ENCODE peak calls at places on chromosomes 7 and 10, in eight cellular contexts. K, C, S, Y, E, F, D and I are unnamed samples.
A peak's percentile ranks its signal among the peaks of the same experiment; 100 is the strongest.

GRCh38 chr10:69499726-69500689 is 48.7 kb downstream of the TSPAN15 start:
- DNase-seq in E (no peak), K (no peak), F (no peak), S (no peak), D (no peak), C (no peak), Y (no peak), I (no peak)

GRCh38 chr7:109073543-109073942 is 503.9 kb downstream of the DNAJB9 start:
- DNase-seq in C (no peak), K (no peak), D (no peak), E (no peak), Y (no peak), S (no peak), F (no peak), I (no peak)

GRCh38 chr10:74150151-74151056 is at the start of gene AP3M1:
- DNase-seq in K (no peak), S (peak; percentile 94), E (peak; percentile 97), F (peak; percentile 90), C (no peak), Y (peak; percentile 89), D (peak; percentile 83), I (peak; percentile 94)

GRCh38 chr10:47260505-47261111 is 39.4 kb upstream of the GDF10 start:
- DNase-seq in F (no peak), D (peak; percentile 66), S (no peak), E (no peak), K (no peak), C (no peak), Y (no peak), I (peak; percentile 20)

GRCh38 chr10:18334116-18334867 is 194.1 kb downstream of the CACNB2 start:
- DNase-seq in Y (no peak), K (no peak), F (no peak), C (no peak), D (no peak), S (no peak), E (peak; percentile 17), I (peak; percentile 4)

GRCh38 chr10:4195214-4195613 is 410.2 kb upstream of the KLF6 start:
- DNase-seq in C (peak; percentile 33), D (no peak), K (peak; percentile 78), S (no peak), Y (no peak), F (no peak), E (no peak), I (no peak)

GRCh38 chr10:127293640-127294039 is 97.2 kb upstream of the INSYN2A start:
- DNase-seq in Y (no peak), F (peak; percentile 32), D (no peak), S (no peak), C (no peak), E (no peak), K (no peak), I (no peak)

GRCh38 chr10:126686732-126687693 is 16.5 kb upstream of the C10orf90 start:
- DNase-seq in K (no peak), S (no peak), D (no peak), C (no peak), F (no peak), E (peak; percentile 9), Y (no peak), I (peak; percentile 53)

GRCh38 chr7:51019231-51019844 is 236.6 kb upstream of the GRB10 start:
- DNase-seq in Y (no peak), K (peak; percentile 89), F (no peak), S (no peak), D (no peak), E (no peak), C (no peak), I (no peak)

GRCh38 chr10:122181055-122181732 is 89.9 kb upstream of the BTBD16 start:
- DNase-seq in F (no peak), S (no peak), C (no peak), D (no peak), Y (no peak), E (no peak), K (peak; percentile 52), I (no peak)

GRCh38 chr7:22659741-22660140 is 67.3 kb upstream of the IL6 start:
- DNase-seq in D (no peak), K (no peak), Y (no peak), F (no peak), S (no peak), E (no peak), C (no peak), I (no peak)

GRCh38 chr10:78802866-78803265 is 265.9 kb upstream of the ZMIZ1 start:
- DNase-seq in F (no peak), K (peak; percentile 99), C (no peak), S (no peak), D (peak; percentile 58), Y (peak; percentile 81), E (no peak), I (peak; percentile 10)

GRCh38 chr10:24207781-24208611 is 942 bp upstream of the KIAA1217 start:
- DNase-seq in E (no peak), C (no peak), D (no peak), S (no peak), F (no peak), Y (peak; percentile 44), K (peak; percentile 72), I (peak; percentile 51)

GRCh38 chr7:341841-342638 is 52.1 kb downstream of the FOXL3 start:
- DNase-seq in K (peak; percentile 66), E (no peak), F (no peak), Y (peak; percentile 80), S (no peak), D (no peak), C (no peak), I (no peak)

GRCh38 chr7:114663502-114663901 is 248.9 kb downstream of the FOXP2 start:
- DNase-seq in F (peak; percentile 43), K (peak; percentile 52), C (peak; percentile 46), S (peak; percentile 1), E (peak; percentile 44), D (no peak), Y (peak; percentile 31), I (peak; percentile 34)

GRCh38 chr10:131730771-131731497 is 169.9 kb upstream of the PPP2R2D start:
- DNase-seq in D (peak; percentile 6), Y (no peak), E (no peak), C (no peak), F (no peak), K (no peak), S (no peak), I (peak; percentile 1)

GRCh38 chr10:28312572-28312971 is 9.7 kb upstream of the MPP7 start:
- DNase-seq in D (no peak), E (no peak), F (no peak), S (no peak), Y (no peak), K (no peak), C (no peak), I (no peak)

GRCh38 chr10:124092270-124093075 is 925 bp downstream of the CHST15 start:
- DNase-seq in F (peak; percentile 93), E (peak; percentile 82), S (peak; percentile 81), K (peak; percentile 30), D (peak; percentile 80), Y (peak; percentile 68), C (no peak), I (peak; percentile 87)
- H2AFZ ChIP-seq in F (peak overlapping the region; percentile 28), E (peak overlapping the region; percentile 94), S (peak overlapping the region; percentile 48), K (no peak overlapping the region), D (no peak overlapping the region), Y (peak overlapping the region; percentile 49), C (no peak overlapping the region), I (peak overlapping the region; percentile 91)

DNA sequence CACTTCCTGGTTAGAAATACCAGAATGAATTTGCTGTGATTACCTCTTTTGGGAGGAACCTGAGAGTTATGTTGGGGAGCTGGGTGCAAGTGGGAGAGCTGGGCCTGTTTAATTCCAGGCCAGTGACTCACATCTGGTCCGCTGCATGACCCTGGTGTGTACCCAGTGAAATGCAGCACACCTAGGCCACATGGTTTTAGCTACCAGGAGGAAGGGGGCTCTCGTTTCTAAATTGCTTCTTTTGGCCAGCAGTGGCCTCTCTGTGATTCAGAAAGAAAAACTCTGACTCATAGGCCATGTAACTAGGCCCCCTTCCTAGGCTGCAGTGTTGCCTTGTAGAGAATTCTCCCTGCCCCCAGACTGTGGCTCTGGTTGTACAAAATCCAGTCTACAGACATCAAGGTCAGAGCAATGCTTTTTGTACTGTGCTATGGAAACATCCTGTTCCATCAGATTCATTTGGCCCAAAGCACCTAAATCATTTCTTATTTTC is 6.7 kb downstream of the AGFG2 start:
- DNase-seq in C (peak; percentile 81), D (peak; percentile 74), F (no peak), S (peak; percentile 50), E (peak; percentile 71), Y (peak; percentile 86), K (peak; percentile 91), I (peak; percentile 27)
- TF ChIP-seq CTCF in C (no peak), D (peak; percentile 42), F (no peak), S (peak; percentile 26), E (no peak), Y (no peak), K (peak; percentile 21), I (no peak)

DNA sequence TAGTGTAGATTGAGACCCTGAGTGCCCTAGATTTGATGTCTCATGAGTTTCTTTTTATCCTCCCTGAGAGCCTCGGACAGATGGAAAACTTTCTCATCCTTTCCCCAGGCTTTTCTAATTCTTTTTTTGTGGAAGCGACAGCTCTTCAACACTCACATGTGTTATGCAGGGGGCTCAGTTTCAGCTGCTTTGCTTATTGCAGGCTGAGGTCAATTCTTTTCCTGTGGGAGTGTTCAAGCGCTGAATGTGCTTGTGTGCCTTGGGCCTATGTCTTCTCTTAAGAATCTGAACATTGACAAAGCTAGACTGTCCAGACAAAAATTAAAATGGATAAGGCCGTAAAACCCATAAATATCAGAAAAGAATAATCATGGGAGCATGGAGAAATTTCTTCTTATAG is 125.2 kb upstream of the STEAP4 start:
- DNase-seq in C (no peak), F (no peak), K (no peak), E (no peak), S (no peak), Y (no peak), D (no peak), I (no peak)
- TF ChIP-seq EZH2phosphoT487 in C (no peak), F (no peak), K (no peak), E (no peak), S (no peak), Y (no peak), D (no peak), I (no peak)

GRCh38 chr10:89338717-89339116 is 10.9 kb downstream of the IFIT3 start:
- DNase-seq in D (no peak), K (no peak), Y (no peak), S (no peak), C (no peak), E (no peak), F (no peak), I (no peak)

GRCh38 chr10:89339860-89340259 is 12.1 kb downstream of the IFIT3 start:
- DNase-seq in D (no peak), C (no peak), E (no peak), S (no peak), Y (no peak), K (no peak), F (no peak), I (no peak)

GRCh38 chr10:89332718-89333281 is 5.0 kb downstream of the IFIT3 start:
- DNase-seq in C (no peak), S (peak; percentile 16), Y (no peak), F (peak; percentile 68), K (no peak), D (no peak), E (no peak), I (no peak)

GRCh38 chr10:89341136-89341535 is 13.3 kb downstream of the IFIT3 start:
- DNase-seq in Y (no peak), E (no peak), D (no peak), F (no peak), S (no peak), K (no peak), C (no peak), I (no peak)

DNA sequence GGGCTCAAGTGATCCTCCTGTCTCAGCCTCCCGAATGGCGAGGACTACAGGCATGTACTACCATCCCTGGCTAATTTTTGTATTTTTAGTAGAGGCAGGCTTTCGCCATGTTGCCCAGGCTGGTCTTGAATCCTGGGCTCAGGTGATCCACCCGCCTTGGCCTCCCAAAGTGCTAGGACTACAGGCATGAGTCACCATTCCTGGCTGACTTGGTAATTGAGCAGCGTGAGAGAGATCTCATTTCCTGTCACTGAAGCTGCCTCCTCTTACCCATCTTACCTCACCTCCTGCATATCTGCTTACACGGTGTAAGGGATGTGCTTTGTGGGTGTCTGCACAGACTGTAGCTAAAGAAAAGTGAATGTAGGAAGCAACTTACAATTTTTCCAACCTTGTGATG is 9.7 kb downstream of the IFIT3 start:
- DNase-seq in E (no peak), K (no peak), F (no peak), S (no peak), Y (no peak), C (peak; percentile 23), D (no peak), I (no peak)
- H2AFZ ChIP-seq in E (no peak overlapping the region), K (no peak overlapping the region), F (no peak overlapping the region), S (no peak overlapping the region), Y (no peak overlapping the region), C (peak overlapping the region; percentile 6), D (no peak overlapping the region), I (no peak overlapping the region)